ENCODE peak calls at places on chromosomes 13 and 19, in eight cellular contexts. One of them, this sample, is unnamed.

GRCh38 chr19:10230155-10230903 is 802 bp downstream of the S1PR2 start:
- DNase-seq in HepG2: no peak
- DNase-seq in IMR-90: peak
- DNase-seq in K562: no peak
- DNase-seq in A549: no peak
- DNase-seq in SK-N-SH: peak
- DNase-seq in GM12878: no peak
- DNase-seq in H1: peak
- DNase-seq in this sample: peak

GRCh38 chr13:97423300-97424045 is 10.5 kb upstream of the RAP2A start:
- DNase-seq in HepG2: no peak
- DNase-seq in IMR-90: no peak
- DNase-seq in K562: no peak
- DNase-seq in A549: no peak
- DNase-seq in SK-N-SH: no peak
- DNase-seq in GM12878: no peak
- DNase-seq in H1: no peak
- DNase-seq in this sample: no peak

GRCh38 chr13:102847272-102848234 is 1.7 kb downstream of the ERCC5 start:
- DNase-seq in HepG2: no peak
- DNase-seq in IMR-90: peak
- DNase-seq in K562: no peak
- DNase-seq in A549: peak
- DNase-seq in SK-N-SH: peak
- DNase-seq in GM12878: no peak
- DNase-seq in H1: no peak
- DNase-seq in this sample: no peak

GRCh38 chr13:32036131-32036695 is 4.6 kb downstream of the FRY start:
- DNase-seq in HepG2: no peak
- DNase-seq in IMR-90: no peak
- DNase-seq in K562: no peak
- DNase-seq in A549: no peak
- DNase-seq in SK-N-SH: no peak
- DNase-seq in GM12878: no peak
- DNase-seq in H1: no peak
- DNase-seq in this sample: no peak

GRCh38 chr13:85549819-85550218 is 249.4 kb downstream of the SLITRK6 start:
- DNase-seq in HepG2: no peak
- DNase-seq in IMR-90: no peak
- DNase-seq in K562: no peak
- DNase-seq in A549: no peak
- DNase-seq in SK-N-SH: peak
- DNase-seq in GM12878: no peak
- DNase-seq in H1: no peak
- DNase-seq in this sample: no peak

GRCh38 chr19:860481-861098 is 1.1 kb downstream of the CFD start:
- DNase-seq in HepG2: peak
- DNase-seq in IMR-90: peak
- DNase-seq in K562: peak
- DNase-seq in A549: peak
- DNase-seq in SK-N-SH: peak
- DNase-seq in GM12878: no peak
- DNase-seq in H1: no peak
- DNase-seq in this sample: peak

GRCh38 chr19:21463449-21464105 is 41.8 kb upstream of the ZNF429 start:
- DNase-seq in HepG2: no peak
- DNase-seq in IMR-90: no peak
- DNase-seq in K562: peak
- DNase-seq in A549: no peak
- DNase-seq in SK-N-SH: peak
- DNase-seq in GM12878: no peak
- DNase-seq in H1: peak
- DNase-seq in this sample: peak

GRCh38 chr13:44142911-44143665 is 230.5 kb upstream of the SERP2 start:
- DNase-seq in HepG2: no peak
- DNase-seq in IMR-90: peak
- DNase-seq in K562: peak
- DNase-seq in A549: peak
- DNase-seq in SK-N-SH: no peak
- DNase-seq in GM12878: no peak
- DNase-seq in H1: no peak
- DNase-seq in this sample: no peak

DNA sequence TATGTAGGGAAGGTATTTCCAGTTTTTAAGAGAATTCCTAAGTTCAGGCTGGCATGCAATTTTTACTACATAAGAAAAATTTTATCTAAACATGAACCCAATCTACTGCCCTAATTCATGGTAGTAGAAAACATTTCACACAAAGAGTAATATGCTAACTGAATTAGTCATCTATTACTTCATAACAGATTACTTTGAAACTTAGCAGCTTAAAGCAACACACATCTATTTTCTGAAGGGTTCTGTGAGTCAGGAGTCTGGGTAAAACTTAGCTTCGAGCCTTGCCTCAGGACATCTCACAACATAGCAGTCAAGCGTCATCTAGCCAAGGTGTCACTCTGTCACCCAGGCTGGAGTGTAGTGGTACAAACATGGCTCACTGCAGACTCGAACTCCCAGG is 537.5 kb downstream of the DCT start:
- DNase-seq in HepG2: no peak
- DNase-seq in IMR-90: peak
- DNase-seq in K562: no peak
- DNase-seq in A549: no peak
- DNase-seq in SK-N-SH: no peak
- DNase-seq in GM12878: no peak
- DNase-seq in H1: no peak
- DNase-seq in this sample: no peak
- TF ChIP-seq USF2 in HepG2: no peak
- TF ChIP-seq USF2 in IMR-90: no peak
- TF ChIP-seq USF2 in K562: no peak
- TF ChIP-seq USF2 in A549: no peak
- TF ChIP-seq USF2 in SK-N-SH: no peak
- TF ChIP-seq USF2 in GM12878: no peak
- TF ChIP-seq USF2 in H1: no peak
- TF ChIP-seq USF2 in this sample: no peak

GRCh38 chr13:89694471-89694870 is 1653.0 kb upstream of the MIR17HG start:
- DNase-seq in HepG2: no peak
- DNase-seq in IMR-90: no peak
- DNase-seq in K562: no peak
- DNase-seq in A549: no peak
- DNase-seq in SK-N-SH: no peak
- DNase-seq in GM12878: no peak
- DNase-seq in H1: no peak
- DNase-seq in this sample: no peak
- TF ChIP-seq USF2 in HepG2: no peak
- TF ChIP-seq USF2 in IMR-90: no peak
- TF ChIP-seq USF2 in K562: no peak
- TF ChIP-seq USF2 in A549: no peak
- TF ChIP-seq USF2 in SK-N-SH: no peak
- TF ChIP-seq USF2 in GM12878: no peak
- TF ChIP-seq USF2 in H1: no peak
- TF ChIP-seq USF2 in this sample: no peak

DNA sequence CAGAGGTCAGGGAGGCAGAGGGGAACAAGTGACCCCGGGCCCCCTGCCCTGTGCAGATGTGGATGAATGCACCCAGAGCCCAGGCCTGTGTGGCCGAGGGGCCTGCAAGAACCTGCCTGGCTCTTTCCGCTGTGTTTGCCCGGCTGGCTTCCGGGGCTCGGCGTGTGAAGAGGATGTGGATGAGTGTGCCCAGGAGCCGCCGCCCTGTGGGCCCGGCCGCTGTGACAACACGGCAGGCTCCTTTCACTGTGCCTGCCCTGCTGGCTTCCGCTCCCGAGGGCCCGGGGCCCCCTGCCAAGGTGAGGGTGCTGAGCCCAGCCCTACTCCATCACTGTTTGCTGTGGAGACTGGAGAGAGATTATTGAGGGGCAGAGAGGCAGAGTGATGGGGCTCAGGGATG is 9.9 kb downstream of the LTBP4 start:
- DNase-seq in HepG2: no peak
- DNase-seq in IMR-90: no peak
- DNase-seq in K562: no peak
- DNase-seq in A549: no peak
- DNase-seq in SK-N-SH: no peak
- DNase-seq in GM12878: no peak
- DNase-seq in H1: no peak
- DNase-seq in this sample: no peak
- TF ChIP-seq USF2 in HepG2: no peak
- TF ChIP-seq USF2 in IMR-90: no peak
- TF ChIP-seq USF2 in K562: no peak
- TF ChIP-seq USF2 in A549: no peak
- TF ChIP-seq USF2 in SK-N-SH: no peak
- TF ChIP-seq USF2 in GM12878: no peak
- TF ChIP-seq USF2 in H1: no peak
- TF ChIP-seq USF2 in this sample: no peak

GRCh38 chr19:37975071-37975470 is 68.1 kb downstream of the SIPA1L3 start:
- DNase-seq in HepG2: no peak
- DNase-seq in IMR-90: no peak
- DNase-seq in K562: no peak
- DNase-seq in A549: no peak
- DNase-seq in SK-N-SH: no peak
- DNase-seq in GM12878: no peak
- DNase-seq in H1: no peak
- DNase-seq in this sample: no peak
- TF ChIP-seq USF2 in HepG2: no peak
- TF ChIP-seq USF2 in IMR-90: no peak
- TF ChIP-seq USF2 in K562: no peak
- TF ChIP-seq USF2 in A549: no peak
- TF ChIP-seq USF2 in SK-N-SH: no peak
- TF ChIP-seq USF2 in GM12878: no peak
- TF ChIP-seq USF2 in H1: no peak
- TF ChIP-seq USF2 in this sample: no peak

GRCh38 chr13:101157261-101157660 is 259.0 kb downstream of the NALCN start:
- DNase-seq in HepG2: no peak
- DNase-seq in IMR-90: no peak
- DNase-seq in K562: no peak
- DNase-seq in A549: no peak
- DNase-seq in SK-N-SH: no peak
- DNase-seq in GM12878: no peak
- DNase-seq in H1: no peak
- DNase-seq in this sample: no peak

GRCh38 chr13:101152184-101152583 is 264.1 kb downstream of the NALCN start:
- DNase-seq in HepG2: no peak
- DNase-seq in IMR-90: no peak
- DNase-seq in K562: no peak
- DNase-seq in A549: no peak
- DNase-seq in SK-N-SH: no peak
- DNase-seq in GM12878: no peak
- DNase-seq in H1: no peak
- DNase-seq in this sample: no peak

GRCh38 chr13:101150998-101151397 is 265.3 kb downstream of the NALCN start:
- DNase-seq in HepG2: no peak
- DNase-seq in IMR-90: peak
- DNase-seq in K562: no peak
- DNase-seq in A549: no peak
- DNase-seq in SK-N-SH: peak
- DNase-seq in GM12878: no peak
- DNase-seq in H1: no peak
- DNase-seq in this sample: no peak

DNA sequence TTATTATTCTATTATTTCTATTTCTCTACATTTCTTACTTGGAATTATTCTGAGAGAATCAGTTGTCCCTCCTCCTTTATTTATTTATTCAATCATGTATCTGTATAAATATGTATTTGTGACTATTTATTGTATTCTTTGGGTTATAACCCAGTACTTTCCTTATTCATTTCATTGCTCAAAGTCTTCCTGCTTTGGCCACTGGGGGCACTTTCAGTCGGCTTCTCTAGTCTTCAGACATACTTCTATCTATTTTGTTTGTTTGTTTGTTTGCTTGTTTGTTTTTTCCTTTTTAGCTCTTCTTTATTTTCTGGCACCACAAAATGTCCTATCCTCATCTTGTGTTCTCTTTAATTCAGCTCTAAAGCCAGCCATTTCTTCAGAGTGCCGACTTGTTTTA is 260.4 kb downstream of the NALCN start:
- DNase-seq in HepG2: no peak
- DNase-seq in IMR-90: no peak
- DNase-seq in K562: no peak
- DNase-seq in A549: no peak
- DNase-seq in SK-N-SH: no peak
- DNase-seq in GM12878: no peak
- DNase-seq in H1: no peak
- DNase-seq in this sample: no peak
- TF ChIP-seq USF2 in HepG2: no peak
- TF ChIP-seq USF2 in IMR-90: no peak
- TF ChIP-seq USF2 in K562: no peak
- TF ChIP-seq USF2 in A549: no peak
- TF ChIP-seq USF2 in SK-N-SH: no peak
- TF ChIP-seq USF2 in GM12878: no peak
- TF ChIP-seq USF2 in H1: no peak
- TF ChIP-seq USF2 in this sample: no peak

DNA sequence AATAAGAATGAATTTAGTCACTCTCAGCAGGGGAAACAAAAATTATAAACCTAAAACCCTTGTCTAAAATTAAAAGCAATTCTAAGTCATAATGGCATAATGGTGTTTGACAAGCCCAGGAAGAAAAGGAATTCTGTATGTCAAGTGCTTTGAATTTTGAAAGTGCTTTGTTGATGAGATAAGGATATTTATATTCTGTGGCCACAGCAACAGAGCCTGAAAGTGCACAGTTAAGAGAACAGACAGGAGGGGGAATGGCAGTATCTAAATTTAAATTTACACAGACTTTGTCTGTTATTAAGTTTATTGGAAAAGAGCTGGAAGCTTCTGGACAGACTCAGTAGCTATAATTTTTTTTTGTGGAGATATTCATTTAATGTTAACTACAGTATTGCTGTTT is 69.8 kb downstream of the OLFM4 start:
- DNase-seq in HepG2: no peak
- DNase-seq in IMR-90: no peak
- DNase-seq in K562: no peak
- DNase-seq in A549: no peak
- DNase-seq in SK-N-SH: no peak
- DNase-seq in GM12878: no peak
- DNase-seq in H1: no peak
- DNase-seq in this sample: no peak
- TF ChIP-seq USF2 in HepG2: no peak
- TF ChIP-seq USF2 in IMR-90: no peak
- TF ChIP-seq USF2 in K562: no peak
- TF ChIP-seq USF2 in A549: no peak
- TF ChIP-seq USF2 in SK-N-SH: no peak
- TF ChIP-seq USF2 in GM12878: no peak
- TF ChIP-seq USF2 in H1: no peak
- TF ChIP-seq USF2 in this sample: no peak

GRCh38 chr13:108044929-108045328 is 170.4 kb downstream of the LIG4 start:
- DNase-seq in HepG2: no peak
- DNase-seq in IMR-90: no peak
- DNase-seq in K562: no peak
- DNase-seq in A549: no peak
- DNase-seq in SK-N-SH: no peak
- DNase-seq in GM12878: no peak
- DNase-seq in H1: no peak
- DNase-seq in this sample: no peak
- TF ChIP-seq USF2 in HepG2: no peak
- TF ChIP-seq USF2 in IMR-90: no peak
- TF ChIP-seq USF2 in K562: no peak
- TF ChIP-seq USF2 in A549: no peak
- TF ChIP-seq USF2 in SK-N-SH: no peak
- TF ChIP-seq USF2 in GM12878: no peak
- TF ChIP-seq USF2 in H1: no peak
- TF ChIP-seq USF2 in this sample: no peak

GRCh38 chr13:35954207-35954560 is 177.0 kb downstream of the DCLK1 start:
- DNase-seq in HepG2: no peak
- DNase-seq in IMR-90: no peak
- DNase-seq in K562: no peak
- DNase-seq in A549: no peak
- DNase-seq in SK-N-SH: no peak
- DNase-seq in GM12878: no peak
- DNase-seq in H1: no peak
- DNase-seq in this sample: no peak
- TF ChIP-seq USF2 in HepG2: no peak
- TF ChIP-seq USF2 in IMR-90: no peak
- TF ChIP-seq USF2 in K562: no peak
- TF ChIP-seq USF2 in A549: no peak
- TF ChIP-seq USF2 in SK-N-SH: no peak
- TF ChIP-seq USF2 in GM12878: no peak
- TF ChIP-seq USF2 in H1: no peak
- TF ChIP-seq USF2 in this sample: no peak

This sample was measured in WTC11.